ENCODE peak calls at places on chromosomes 1 and 21, in four cellular contexts. I is HFF-Myc, U is A549, Y is nephron progenitor cell. A is an unnamed sample.
A peak's percentile ranks its signal among the peaks of the same experiment; 100 is the strongest.

GRCh38 chr1:119367332-119368124 is 1.1 kb upstream of the HAO2 start:
- DNase-seq in I (peak; percentile 30), U (peak; percentile 30), Y (peak; percentile 12), A (no peak)

GRCh38 chr1:226893936-226894335 is 23.5 kb downstream of the PSEN2 start:
- DNase-seq in I (no peak), U (no peak), Y (no peak), A (no peak)

GRCh38 chr1:178241837-178242236 is 147.9 kb downstream of the RASAL2 start:
- DNase-seq in I (no peak), U (no peak), Y (no peak), A (no peak)

GRCh38 chr1:237799762-237800474 is 90.8 kb downstream of the ZP4 start:
- DNase-seq in I (no peak), U (peak; percentile 87), Y (peak; percentile 72), A (peak; percentile 18)

GRCh38 chr1:41442697-41443251 is 41.7 kb downstream of the EDN2 start:
- DNase-seq in I (no peak), U (no peak), Y (no peak), A (no peak)

GRCh38 chr1:9843576-9843945 is 19.8 kb upstream of the CLSTN1 start:
- DNase-seq in I (no peak), U (no peak), Y (no peak), A (no peak)

GRCh38 chr1:187313115-187313514 is 484.4 kb downstream of the PLA2G4A start:
- DNase-seq in I (no peak), U (no peak), Y (no peak), A (no peak)

GRCh38 chr21:32216293-32216692 is 62.6 kb downstream of the MIS18A start:
- DNase-seq in I (no peak), U (no peak), Y (no peak), A (no peak)

GRCh38 chr21:45574691-45575090 is 32.5 kb upstream of the SLC19A1 start:
- DNase-seq in I (no peak), U (no peak), Y (no peak), A (no peak)

GRCh38 chr1:110370827-110371226 is 20.0 kb downstream of the SLC16A4 start:
- DNase-seq in I (no peak), U (no peak), Y (no peak), A (no peak)

GRCh38 chr1:18635833-18636671 is 5.4 kb downstream of the PAX7 start:
- DNase-seq in I (no peak), U (no peak), Y (peak; percentile 65), A (no peak)

GRCh38 chr1:243421784-243422183 is 165.9 kb downstream of the SDCCAG8 start:
- DNase-seq in I (peak; percentile 16), U (peak; percentile 46), Y (no peak), A (peak; percentile 17)

GRCh38 chr1:15337656-15338402 is 71.9 kb upstream of the EFHD2 start:
- DNase-seq in I (no peak), U (no peak), Y (no peak), A (peak; percentile 28)

GRCh38 chr1:15720861-15721260 is 15.2 kb upstream of the SLC25A34 start:
- DNase-seq in I (no peak), U (no peak), Y (no peak), A (no peak)

GRCh38 chr1:54977938-54978337 is 2.5 kb upstream of the TMEM61 start:
- DNase-seq in I (no peak), U (no peak), Y (no peak), A (no peak)

GRCh38 chr1:187513190-187513589 is 684.4 kb downstream of the PLA2G4A start:
- DNase-seq in I (no peak), U (peak; percentile 32), Y (no peak), A (no peak)

GRCh38 chr1:97920275-97920831 is 481 bp downstream of the DPYD start:
- DNase-seq in I (no peak), U (peak; percentile 34), Y (no peak), A (peak; percentile 17)

GRCh38 chr21:16570196-16570595 is 840.4 kb downstream of the USP25 start:
- DNase-seq in I (no peak), U (peak; percentile 21), Y (no peak), A (no peak)

GRCh38 chr1:48807599-48808260 is 31.0 kb upstream of the BEND5 start:
- DNase-seq in I (no peak), U (no peak), Y (no peak), A (no peak)

GRCh38 chr1:193614817-193615216 is 428.4 kb upstream of the B3GALT2 start:
- DNase-seq in I (peak; percentile 2), U (peak; percentile 78), Y (no peak), A (no peak)

GRCh38 chr21:44913425-44914175 is 7.1 kb downstream of the ITGB2 start:
- DNase-seq in I (no peak), U (no peak), Y (no peak), A (no peak)

GRCh38 chr1:6143392-6143791 is 36.7 kb downstream of the CHD5 start:
- DNase-seq in I (no peak), U (no peak), Y (no peak), A (no peak)

GRCh38 chr1:183000563-183000962 is 22.7 kb upstream of the LAMC1 start:
- DNase-seq in I (no peak), U (no peak), Y (no peak), A (no peak)

A was measured in LoVo.